ENCODE peak calls at places on chromosomes 6 and 20, in ten cellular contexts. H is GM12865, U is mucosa of descending colon, W is adrenal gland, E is GM12864, A is pancreas, R is heart right ventricle, O is Panc1, B is spleen, C is cardiac fibroblast. X is an unnamed sample.

GRCh38 chr6:157518399-157519250 is 137.6 kb downstream of the ZDHHC14 start:
- DNase-seq in H (no peak), U (no peak), W (no peak), E (no peak), A (no peak), R (peak), O (no peak), B (no peak), C (peak), X (peak)

GRCh38 chr6:103893082-103893481 is 966.6 kb downstream of the HACE1 start:
- DNase-seq in H (no peak), U (no peak), W (peak), E (no peak), A (no peak), R (peak), O (no peak), B (no peak), C (peak), X (no peak)

GRCh38 chr6:149464411-149464810 is 20.4 kb downstream of the ZC3H12D start:
- DNase-seq in H (peak), U (no peak), W (no peak), E (no peak), A (no peak), R (no peak), O (no peak), B (peak), C (no peak), X (no peak)

GRCh38 chr20:4905195-4905594 is 96.1 kb downstream of the SLC23A2 start:
- DNase-seq in H (no peak), U (no peak), W (no peak), E (no peak), A (no peak), R (no peak), O (no peak), B (no peak), C (no peak), X (peak)

GRCh38 chr6:49841424-49841823 is 24.9 kb downstream of the CRISP1 start:
- DNase-seq in H (no peak), U (no peak), W (no peak), E (no peak), A (no peak), R (no peak), O (no peak), B (no peak), C (no peak), X (no peak)

GRCh38 chr6:30450908-30451818 is 38.1 kb upstream of the HLA-E start:
- DNase-seq in H (peak), U (peak), W (no peak), E (peak), A (peak), R (peak), O (no peak), B (peak), C (peak), X (no peak)

GRCh38 chr6:44051516-44051915 is 75.7 kb downstream of the MRPL14 start:
- DNase-seq in H (no peak), U (no peak), W (peak), E (no peak), A (no peak), R (no peak), O (no peak), B (no peak), C (peak), X (no peak)

GRCh38 chr6:156017838-156018237 is 562.2 kb upstream of the NOX3 start:
- DNase-seq in H (no peak), U (no peak), W (no peak), E (no peak), A (no peak), R (no peak), O (no peak), B (no peak), C (no peak), X (no peak)

GRCh38 chr20:62898970-62899632 is 27.2 kb downstream of the DIDO1 start:
- DNase-seq in H (peak), U (no peak), W (no peak), E (no peak), A (no peak), R (no peak), O (no peak), B (no peak), C (no peak), X (no peak)

GRCh38 chr6:97077380-97077779 is 152.9 kb downstream of the KLHL32 start:
- DNase-seq in H (no peak), U (no peak), W (no peak), E (no peak), A (no peak), R (no peak), O (no peak), B (no peak), C (peak), X (no peak)

GRCh38 chr6:54897462-54898189 is 51.1 kb downstream of the FAM83B start:
- DNase-seq in H (no peak), U (no peak), W (no peak), E (no peak), A (no peak), R (no peak), O (no peak), B (no peak), C (peak), X (no peak)

GRCh38 chr20:5504061-5504739 is 187.4 kb upstream of the PROKR2 start:
- DNase-seq in H (peak), U (peak), W (peak), E (no peak), A (peak), R (peak), O (no peak), B (peak), C (peak), X (peak)

GRCh38 chr6:100452998-100453397 is 11.7 kb downstream of the SIM1 start:
- DNase-seq in H (no peak), U (no peak), W (no peak), E (no peak), A (no peak), R (no peak), O (no peak), B (no peak), C (no peak), X (no peak)

GRCh38 chr6:6314601-6315000 is 5.9 kb downstream of the F13A1 start:
- DNase-seq in H (no peak), U (no peak), W (no peak), E (no peak), A (no peak), R (no peak), O (no peak), B (no peak), C (no peak), X (no peak)

GRCh38 chr20:63168861-63169260 is 47.1 kb downstream of the YTHDF1 start:
- DNase-seq in H (no peak), U (no peak), W (no peak), E (no peak), A (peak), R (no peak), O (no peak), B (no peak), C (no peak), X (no peak)

GRCh38 chr6:136693090-136693489 is 99.2 kb downstream of the MAP3K5 start:
- DNase-seq in H (no peak), U (no peak), W (no peak), E (no peak), A (no peak), R (no peak), O (no peak), B (no peak), C (no peak), X (no peak)

GRCh38 chr20:14773486-14773885 is 436.1 kb upstream of the FLRT3 start:
- DNase-seq in H (no peak), U (no peak), W (no peak), E (no peak), A (no peak), R (no peak), O (no peak), B (no peak), C (no peak), X (no peak)

GRCh38 chr6:158610319-158610968 is 34.1 kb downstream of the DYNLT1 start:
- DNase-seq in H (no peak), U (no peak), W (no peak), E (no peak), A (no peak), R (no peak), O (no peak), B (no peak), C (no peak), X (no peak)

GRCh38 chr20:1822564-1823420 is 72.4 kb upstream of the SIRPA start:
- DNase-seq in H (no peak), U (no peak), W (no peak), E (no peak), A (no peak), R (no peak), O (no peak), B (no peak), C (peak), X (no peak)

GRCh38 chr6:106511274-106512047 is 117.8 kb downstream of the RTN4IP1 start:
- DNase-seq in H (peak), U (peak), W (peak), E (no peak), A (peak), R (no peak), O (no peak), B (peak), C (peak), X (peak)

GRCh38 chr6:137025786-137026730 is 18.7 kb downstream of the IL20RA start:
- DNase-seq in H (peak), U (peak), W (no peak), E (no peak), A (no peak), R (no peak), O (no peak), B (no peak), C (no peak), X (no peak)

GRCh38 chr20:31449511-31450128 is 9.2 kb downstream of the DEFB123 start:
- DNase-seq in H (no peak), U (no peak), W (no peak), E (no peak), A (no peak), R (no peak), O (no peak), B (no peak), C (no peak), X (no peak)

GRCh38 chr6:136547336-136547735 is 2.9 kb downstream of the MAP7 start:
- DNase-seq in H (peak), U (no peak), W (no peak), E (no peak), A (no peak), R (no peak), O (peak), B (no peak), C (peak), X (no peak)

GRCh38 chr6:85675030-85675819 is 32.5 kb upstream of the SYNCRIP start:
- DNase-seq in H (peak), U (no peak), W (peak), E (no peak), A (no peak), R (no peak), O (no peak), B (no peak), C (peak), X (no peak)

GRCh38 chr6:63353282-63353630 is 33.5 kb upstream of the LGSN start:
- DNase-seq in H (no peak), U (no peak), W (no peak), E (no peak), A (no peak), R (no peak), O (no peak), B (no peak), C (no peak), X (no peak)

GRCh38 chr6:132962936-132963579 is 148.7 kb downstream of the RPS12 start:
- DNase-seq in H (peak), U (peak), W (peak), E (peak), A (peak), R (peak), O (peak), B (peak), C (peak), X (peak)

DNA sequence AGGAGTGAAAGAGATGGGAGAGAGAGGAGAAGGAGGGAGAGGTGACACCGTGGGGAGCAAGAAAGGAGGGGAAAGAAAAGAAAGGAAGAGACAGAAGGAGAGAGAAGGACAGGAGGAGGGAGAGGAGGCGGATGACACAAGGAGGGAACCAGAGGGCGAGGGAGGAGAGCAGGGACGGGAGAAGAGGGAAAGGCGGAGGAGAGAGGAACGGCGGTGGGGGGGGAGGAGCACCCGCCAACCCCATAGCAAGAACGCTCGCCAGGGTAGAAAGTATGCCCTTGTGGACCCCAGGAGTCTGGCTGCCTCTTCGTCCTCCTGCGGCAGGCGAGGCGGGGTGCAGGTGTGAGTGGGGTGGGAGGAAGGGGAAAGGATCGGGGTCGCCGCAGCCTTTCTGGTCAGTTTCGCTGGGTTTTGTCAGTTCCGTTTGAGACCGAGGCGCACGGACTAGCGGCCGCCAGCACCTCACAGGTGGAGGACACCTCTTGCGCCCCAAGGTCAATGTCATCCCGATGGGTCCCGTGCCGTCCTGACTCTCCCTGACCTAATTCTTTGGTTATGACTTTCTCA is 4.4 kb upstream of the INSM1 start:
- DNase-seq in H (no peak), U (no peak), W (no peak), E (no peak), A (no peak), R (no peak), O (no peak), B (no peak), C (no peak), X (no peak)
- H3K4me3 ChIP-seq in H (no peak), U (no peak), W (no peak), E (no peak), A (no peak), R (peak), O (no peak), B (no peak), C (no peak), X (no peak)

DNA sequence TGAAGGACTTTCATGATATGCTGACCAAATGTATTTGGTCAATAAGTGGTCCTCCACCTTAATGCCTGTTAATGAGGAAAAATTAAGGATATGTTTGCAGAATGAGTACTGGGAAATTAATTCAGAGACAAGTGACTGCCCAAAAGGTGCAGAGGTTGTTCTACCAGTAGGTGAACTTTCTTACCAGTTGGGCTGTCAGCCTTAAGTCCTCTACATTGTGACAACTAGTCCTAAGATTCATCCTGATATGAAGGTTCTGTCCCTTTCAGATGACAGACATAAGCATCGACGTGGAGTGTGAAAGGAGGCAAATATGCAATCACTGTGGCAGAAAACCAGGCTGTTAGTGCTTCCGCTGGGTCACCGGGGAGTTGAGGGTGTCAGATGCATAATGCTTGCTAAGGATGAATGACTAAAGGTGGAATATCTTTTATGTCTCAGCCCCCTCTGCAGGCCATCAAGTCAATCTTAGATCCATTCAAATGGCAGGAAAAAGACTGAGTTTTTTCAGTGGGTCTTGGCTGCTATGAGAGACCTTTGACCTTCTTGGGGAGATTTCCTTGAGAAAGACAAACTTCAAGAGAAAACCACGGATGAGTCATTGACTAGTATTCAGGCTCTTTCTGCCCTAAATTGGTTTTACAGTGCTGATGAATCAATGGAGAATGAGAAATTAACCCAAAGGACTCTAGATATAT is 226.0 kb downstream of the TPBG start:
- DNase-seq in H (peak), U (no peak), W (no peak), E (no peak), A (no peak), R (no peak), O (no peak), B (no peak), C (peak), X (no peak)
- TF ChIP-seq CTCF in H (peak), U (no peak), W (no peak), E (peak), A (no peak), R (no peak), O (peak), B (no peak), C (no peak), X (no peak)

GRCh38 chr6:144263786-144264185 is 21.3 kb upstream of the UTRN start:
- DNase-seq in H (no peak), U (no peak), W (no peak), E (no peak), A (no peak), R (no peak), O (no peak), B (no peak), C (no peak), X (no peak)
- H3K4me3 ChIP-seq in H (no peak), U (no peak), W (no peak), E (no peak), A (no peak), R (no peak), O (no peak), B (no peak), C (no peak), X (no peak)

DNA sequence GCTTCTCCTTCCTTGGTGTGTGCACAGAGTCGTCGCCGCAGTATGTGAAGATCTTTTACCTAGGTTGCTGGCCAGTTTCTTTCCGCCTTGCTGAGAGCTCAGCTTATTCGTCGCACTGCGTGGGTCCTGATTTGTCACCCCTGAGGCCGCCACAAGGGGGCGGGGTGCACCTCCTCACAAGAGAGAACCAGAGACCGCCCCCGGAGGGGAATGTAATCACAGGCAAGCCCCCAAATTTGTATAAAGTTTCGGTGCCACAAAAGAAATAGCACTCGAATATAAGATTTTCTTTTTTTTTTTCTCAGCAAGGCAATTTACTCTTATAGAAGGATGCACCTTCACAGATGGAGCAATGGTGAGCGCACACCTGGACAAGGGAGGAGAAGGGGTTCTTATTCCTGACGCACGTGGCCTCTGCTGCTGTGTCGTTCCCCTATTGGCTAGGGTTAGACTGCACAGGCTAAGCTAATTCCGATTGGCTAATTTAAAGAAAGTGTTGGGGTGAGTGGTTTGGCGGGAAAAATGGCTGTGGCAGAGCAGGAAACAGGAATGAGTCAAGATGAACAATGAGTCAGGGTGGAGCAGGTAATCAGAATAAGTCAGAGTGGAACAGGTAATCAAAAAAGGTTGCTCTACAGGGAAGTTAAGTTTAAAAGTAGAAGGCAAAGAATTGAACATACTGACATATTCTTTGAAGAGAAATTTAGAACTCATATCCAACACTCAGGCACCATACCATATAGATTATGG is 19.5 kb downstream of the NCOA3 start:
- DNase-seq in H (no peak), U (no peak), W (no peak), E (no peak), A (no peak), R (no peak), O (no peak), B (no peak), C (no peak), X (no peak)
- TF ChIP-seq CTCF in H (peak), U (no peak), W (no peak), E (peak), A (no peak), R (peak), O (no peak), B (no peak), C (peak), X (no peak)

GRCh38 chr6:110472739-110473138 is 3.7 kb downstream of the SLC22A16 start:
- DNase-seq in H (no peak), U (no peak), W (no peak), E (no peak), A (no peak), R (no peak), O (no peak), B (no peak), C (no peak), X (no peak)
- H3K4me3 ChIP-seq in H (no peak), U (no peak), W (no peak), E (no peak), A (no peak), R (no peak), O (no peak), B (no peak), C (no peak), X (no peak)

GRCh38 chr20:41411458-41411857 is 44.8 kb upstream of the EMILIN3 start:
- DNase-seq in H (peak), U (no peak), W (no peak), E (no peak), A (no peak), R (no peak), O (no peak), B (no peak), C (peak), X (no peak)
- TF ChIP-seq CTCF in H (no peak), U (no peak), W (peak), E (peak), A (no peak), R (peak), O (peak), B (no peak), C (peak), X (no peak)

DNA sequence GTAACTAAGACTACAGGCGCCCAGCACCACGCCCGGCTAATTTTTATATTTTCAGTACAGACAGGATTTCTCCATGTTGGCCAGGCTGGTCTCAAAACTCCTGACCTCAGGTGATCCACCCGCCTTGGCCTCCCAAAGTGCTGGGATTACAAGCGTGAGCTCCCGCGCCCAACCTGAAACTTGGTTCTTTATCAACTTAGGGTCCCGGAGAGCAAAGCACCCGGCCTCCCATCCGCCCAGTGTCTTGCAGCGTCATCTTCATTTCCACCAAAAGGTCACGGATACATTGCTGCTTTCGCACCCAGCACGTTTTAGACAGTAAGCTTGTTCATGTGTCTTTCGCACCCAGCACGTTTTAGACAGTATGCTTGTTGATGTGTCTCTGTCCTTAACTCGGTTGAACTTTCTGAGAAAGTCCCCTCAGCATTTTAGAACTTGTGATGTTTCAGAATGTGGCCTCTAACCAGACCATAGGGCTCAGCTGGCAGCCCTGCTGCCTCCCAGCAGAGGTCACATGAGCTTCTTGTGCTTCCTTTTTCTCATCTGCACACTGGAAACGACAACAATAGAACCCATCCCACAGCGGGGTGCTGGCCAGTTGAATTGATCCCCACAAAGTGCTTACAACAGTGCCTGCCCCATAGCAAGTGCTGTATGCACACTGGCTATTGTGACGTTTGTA is 48.8 kb downstream of the PRR18 start:
- DNase-seq in H (peak), U (peak), W (no peak), E (no peak), A (no peak), R (no peak), O (no peak), B (peak), C (no peak), X (no peak)
- H3K4me3 ChIP-seq in H (no peak), U (no peak), W (no peak), E (no peak), A (no peak), R (no peak), O (no peak), B (no peak), C (no peak), X (no peak)

GRCh38 chr6:24272148-24272547 is 85.7 kb downstream of the DCDC2 start:
- DNase-seq in H (no peak), U (no peak), W (no peak), E (no peak), A (no peak), R (no peak), O (no peak), B (no peak), C (no peak), X (no peak)
- TF ChIP-seq CTCF in H (no peak), U (no peak), W (no peak), E (no peak), A (no peak), R (no peak), O (no peak), B (no peak), C (no peak), X (no peak)